ENCODE peak calls at places on chromosomes 7 and 10, in five cellular contexts. A is fibroblast of lung, R is B cell, J is adrenal gland, Y is foreskin fibroblast. E is an unnamed sample.
A peak's percentile ranks its signal among the peaks of the same experiment; 100 is the strongest.

GRCh38 chr10:55641601-55642000 is 719.5 kb downstream of the ZWINT start:
- DNase-seq in A (no peak), R (no peak), J (no peak), Y (no peak), E (no peak)

GRCh38 chr7:2834748-2835441 is 9.2 kb downstream of the GNA12 start:
- DNase-seq in A (no peak), R (no peak), J (no peak), Y (no peak), E (no peak)

GRCh38 chr10:100341953-100342626 is 4.9 kb upstream of the SCD start:
- DNase-seq in A (peak; percentile 47), R (no peak), J (peak; percentile 81), Y (peak; percentile 46), E (peak; percentile 74)

GRCh38 chr10:86355571-86356038 is 11.0 kb downstream of the GRID1 start:
- DNase-seq in A (no peak), R (no peak), J (peak; percentile 79), Y (no peak), E (no peak)

GRCh38 chr7:27203964-27204594 is 4.2 kb upstream of the HOXA13 start:
- DNase-seq in A (no peak), R (no peak), J (peak; percentile 1), Y (no peak), E (no peak)

GRCh38 chr10:21726601-21727295 is 192.7 kb downstream of the MLLT10 start:
- DNase-seq in A (peak; percentile 35), R (no peak), J (no peak), Y (no peak), E (no peak)

GRCh38 chr10:95610727-95611126 is 45.8 kb downstream of the ALDH18A1 start:
- DNase-seq in A (no peak), R (no peak), J (no peak), Y (no peak), E (no peak)

GRCh38 chr10:76209135-76209534 is 777.7 kb downstream of the LRMDA start:
- DNase-seq in A (peak; percentile 42), R (no peak), J (no peak), Y (peak; percentile 27), E (no peak)

GRCh38 chr7:128114806-128115205 is 83.6 kb upstream of the LRRC4 start:
- DNase-seq in A (no peak), R (no peak), J (no peak), Y (no peak), E (no peak)

GRCh38 chr7:141103847-141104429 is 30.1 kb downstream of the TMEM178B start:
- DNase-seq in A (no peak), R (no peak), J (no peak), Y (no peak), E (no peak)

GRCh38 chr10:101774589-101775272 is 1.2 kb downstream of the FGF8 start:
- DNase-seq in A (no peak), R (peak; percentile 75), J (no peak), Y (no peak), E (no peak)

GRCh38 chr10:78649429-78649828 is 419.3 kb upstream of the ZMIZ1 start:
- DNase-seq in A (no peak), R (no peak), J (no peak), Y (no peak), E (no peak)

GRCh38 chr10:74808501-74808900 is 17.9 kb upstream of the KAT6B start:
- DNase-seq in A (no peak), R (no peak), J (no peak), Y (no peak), E (no peak)

GRCh38 chr10:97685395-97685958 is 1.6 kb downstream of the AVPI1 start:
- DNase-seq in A (peak; percentile 12), R (no peak), J (peak; percentile 74), Y (no peak), E (peak; percentile 48)

GRCh38 chr7:150322833-150323681 is at the start of the genes ACTR3C and LRRC61:
- DNase-seq in A (peak; percentile 29), R (peak; percentile 75), J (peak; percentile 64), Y (no peak), E (peak; percentile 70)

GRCh38 chr7:100837099-100837836 is 9.9 kb upstream of the EPHB4 start:
- DNase-seq in A (peak; percentile 91), R (peak; percentile 87), J (peak; percentile 96), Y (peak; percentile 90), E (peak; percentile 93)

GRCh38 chr7:1590476-1590875 is 20.6 kb upstream of the PSMG3 start:
- DNase-seq in A (no peak), R (no peak), J (no peak), Y (no peak), E (no peak)

GRCh38 chr7:41907444-41907843 is 204.6 kb upstream of the INHBA start:
- DNase-seq in A (no peak), R (no peak), J (no peak), Y (no peak), E (no peak)

GRCh38 chr7:127107601-127108007 is 145.1 kb downstream of the GRM8 start:
- DNase-seq in A (peak; percentile 31), R (no peak), J (peak; percentile 58), Y (no peak), E (peak; percentile 51)

GRCh38 chr7:39086638-39087360 is 109.1 kb downstream of the POU6F2 start:
- DNase-seq in A (no peak), R (no peak), J (no peak), Y (no peak), E (no peak)

GRCh38 chr10:86363184-86363832 is 3.3 kb downstream of the GRID1 start:
- DNase-seq in A (no peak), R (no peak), J (peak; percentile 66), Y (no peak), E (peak; percentile 27)

GRCh38 chr10:103791291-103791690 is 64.1 kb downstream of the SH3PXD2A start:
- DNase-seq in A (no peak), R (no peak), J (no peak), Y (no peak), E (no peak)

GRCh38 chr10:47165711-47166404 is 134.1 kb upstream of the GDF10 start:
- DNase-seq in A (peak; percentile 53), R (peak; percentile 32), J (peak; percentile 73), Y (peak; percentile 34), E (peak; percentile 97)

GRCh38 chr7:132380065-132380464 is 196.2 kb downstream of the PLXNA4 start:
- DNase-seq in A (peak; percentile 52), R (no peak), J (no peak), Y (peak; percentile 29), E (peak; percentile 98)

GRCh38 chr7:34275629-34276028 is 370.3 kb downstream of the BMPER start:
- DNase-seq in A (no peak), R (no peak), J (no peak), Y (no peak), E (no peak)

GRCh38 chr10:18658301-18658991 is 785 bp upstream of the ARL5B start:
- DNase-seq in A (peak; percentile 74), R (no peak), J (peak; percentile 66), Y (peak; percentile 9), E (peak; percentile 56)

GRCh38 chr7:157541796-157542668 is 205.2 kb downstream of the DNAJB6 start:
- DNase-seq in A (no peak), R (no peak), J (no peak), Y (no peak), E (no peak)

GRCh38 chr7:99095698-99096097 is 48.2 kb downstream of the SMURF1 start:
- DNase-seq in A (no peak), R (no peak), J (no peak), Y (no peak), E (no peak)

GRCh38 chr10:63297941-63298340 is 164.8 kb downstream of the NRBF2 start:
- DNase-seq in A (no peak), R (no peak), J (no peak), Y (no peak), E (no peak)

GRCh38 chr7:91957823-91958222 is 17.2 kb downstream of the AKAP9 start:
- DNase-seq in A (no peak), R (no peak), J (no peak), Y (no peak), E (peak; percentile 19)

GRCh38 chr7:41003031-41003925 is 699.6 kb downstream of the INHBA start:
- DNase-seq in A (peak; percentile 53), R (no peak), J (peak; percentile 80), Y (no peak), E (peak; percentile 44)

GRCh38 chr7:121266307-121266894 is 62.4 kb upstream of the WNT16 start:
- DNase-seq in A (no peak), R (no peak), J (no peak), Y (no peak), E (no peak)

GRCh38 chr10:75683158-75683557 is 251.7 kb downstream of the LRMDA start:
- DNase-seq in A (no peak), R (no peak), J (no peak), Y (no peak), E (peak; percentile 37)

GRCh38 chr10:119028900-119029612 is 458 bp upstream of the NANOS1 start:
- DNase-seq in A (peak; percentile 82), R (peak; percentile 85), J (peak; percentile 96), Y (peak; percentile 77), E (peak; percentile 92)
- TF ChIP-seq CTCF in A (no peak), R (no peak), J (no peak), Y (no peak), E (no peak)

DNA sequence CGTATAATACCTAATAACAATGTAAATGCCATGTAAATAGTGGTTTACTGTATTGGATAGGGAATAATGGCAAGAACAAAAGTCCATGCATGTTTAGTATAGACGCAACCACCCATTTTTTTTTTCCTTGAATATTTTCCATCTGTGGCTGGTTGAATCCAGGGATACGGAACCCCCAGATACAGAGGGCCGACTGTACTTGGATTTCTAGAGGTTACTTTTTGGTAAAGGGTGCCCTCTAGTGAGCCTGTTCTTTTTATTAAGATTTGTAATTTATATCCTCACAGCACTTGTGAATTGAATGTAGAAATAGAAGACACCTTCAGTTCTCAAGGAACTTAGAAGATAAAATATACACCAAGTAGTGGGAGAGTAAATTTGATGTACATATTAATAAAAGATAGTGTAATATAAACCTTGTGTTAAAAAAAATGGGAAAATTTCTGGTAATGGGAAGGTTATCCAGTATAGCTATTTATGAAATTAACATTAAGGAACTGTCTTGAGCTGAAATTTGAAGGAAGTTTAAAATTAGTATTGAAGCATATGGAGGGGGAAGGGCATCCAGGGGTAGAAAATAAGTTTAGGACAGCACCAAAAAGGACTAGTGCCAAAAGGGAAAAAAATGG is 32.0 kb downstream of the EXOC6 start:
- DNase-seq in A (peak; percentile 40), R (no peak), J (no peak), Y (peak; percentile 24), E (peak; percentile 55)
- TF ChIP-seq CTCF in A (peak; percentile 44), R (peak; percentile 78), J (peak; percentile 22), Y (peak; percentile 44), E (peak; percentile 57)

GRCh38 chr10:81348003-81348402 is 527.0 kb upstream of the NRG3 start:
- DNase-seq in A (no peak), R (no peak), J (no peak), Y (no peak), E (no peak)
- TF ChIP-seq CTCF in A (no peak), R (no peak), J (no peak), Y (no peak), E (no peak)

DNA sequence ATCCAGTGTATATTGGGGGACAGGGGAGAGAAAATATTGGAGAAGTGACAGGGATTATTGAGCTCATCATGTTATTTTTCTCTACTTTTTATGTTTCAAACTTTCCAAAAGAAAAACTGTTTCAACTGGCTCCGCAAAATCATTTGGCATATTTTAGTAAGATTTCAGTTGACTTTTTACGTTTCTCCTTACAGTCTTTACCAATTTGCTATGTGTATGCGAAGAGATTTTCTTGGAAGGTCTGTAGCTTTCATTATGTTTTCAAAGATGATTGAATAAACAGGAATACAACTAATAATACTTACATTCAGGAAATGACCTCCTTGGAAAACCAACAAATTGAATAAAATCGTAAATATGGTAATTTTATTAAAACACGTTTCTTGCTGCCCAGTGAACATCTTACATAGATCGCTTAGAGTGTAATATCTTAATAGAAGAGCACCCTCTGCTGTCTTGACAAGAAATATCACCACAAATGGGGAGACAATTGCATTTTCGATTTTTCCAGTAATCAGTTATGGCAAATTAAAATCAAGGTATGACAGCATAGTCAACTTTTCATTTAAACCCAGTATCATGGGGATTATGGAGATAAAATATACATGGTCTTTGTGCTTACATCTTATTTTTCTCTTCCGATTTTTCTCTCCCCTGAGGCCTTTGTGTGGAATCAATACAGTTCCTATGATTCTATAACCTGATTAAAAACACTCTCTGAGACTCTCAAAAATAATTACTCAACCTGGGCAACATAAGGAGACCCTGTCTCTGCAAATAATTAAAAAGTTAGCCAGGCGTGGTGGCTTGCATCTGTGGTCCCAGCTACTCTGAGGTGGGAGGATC is 43.1 kb downstream of the MBL2 start:
- DNase-seq in A (peak; percentile 25), R (no peak), J (no peak), Y (peak; percentile 21), E (peak; percentile 41)
- TF ChIP-seq CTCF in A (peak; percentile 36), R (peak; percentile 39), J (peak; percentile 27), Y (peak; percentile 39), E (peak; percentile 48)